ENCODE peak calls at places on chromosomes 5 and 9, in ten cellular contexts. Y is prostate gland, B is OCI-LY7, Q is GM12865, F is foreskin fibroblast, O is right lobe of liver, D is hepatocyte, L is fibroblast of pulmonary artery, U is upper lobe of right lung, V is HL-60. E is an unnamed sample.

GRCh38 chr5:75660678-75661465 is 49.6 kb downstream of the ANKDD1B start:
- DNase-seq in Y (no peak), B (no peak), Q (peak), F (no peak), O (no peak), D (no peak), L (no peak), U (no peak), V (no peak), E (no peak)

GRCh38 chr9:24436761-24437160 is 108.9 kb downstream of the IZUMO3 start:
- DNase-seq in Y (no peak), B (no peak), Q (no peak), F (no peak), O (no peak), D (no peak), L (no peak), U (no peak), V (no peak), E (no peak)

GRCh38 chr5:126445502-126446174 is 22.4 kb downstream of the GRAMD2B start:
- DNase-seq in Y (no peak), B (no peak), Q (no peak), F (no peak), O (no peak), D (no peak), L (no peak), U (no peak), V (no peak), E (no peak)

GRCh38 chr5:37838152-37838932 is 1.5 kb downstream of the GDNF start:
- DNase-seq in Y (no peak), B (no peak), Q (no peak), F (peak), O (no peak), D (peak), L (peak), U (no peak), V (no peak), E (peak)

GRCh38 chr5:150469718-150470470 is 20.4 kb upstream of the RPS14 start:
- DNase-seq in Y (no peak), B (no peak), Q (no peak), F (peak), O (no peak), D (peak), L (peak), U (no peak), V (no peak), E (peak)

GRCh38 chr5:170353011-170353890 is 35.9 kb downstream of the KCNMB1 start:
- DNase-seq in Y (no peak), B (no peak), Q (no peak), F (peak), O (no peak), D (no peak), L (peak), U (no peak), V (no peak), E (no peak)

GRCh38 chr9:129823163-129823933 is 588 bp downstream of the TOR1A start:
- DNase-seq in Y (no peak), B (peak), Q (peak), F (peak), O (peak), D (peak), L (peak), U (peak), V (no peak), E (peak)

GRCh38 chr5:27571681-27572080 is 533.3 kb upstream of the CDH9 start:
- DNase-seq in Y (no peak), B (no peak), Q (no peak), F (no peak), O (no peak), D (no peak), L (peak), U (no peak), V (no peak), E (peak)

GRCh38 chr9:2181794-2182193 is 166.6 kb downstream of the SMARCA2 start:
- DNase-seq in Y (no peak), B (peak), Q (no peak), F (peak), O (no peak), D (peak), L (peak), U (no peak), V (no peak), E (no peak)

GRCh38 chr5:56450766-56451165 is 217.6 kb upstream of the ANKRD55 start:
- DNase-seq in Y (peak), B (no peak), Q (no peak), F (no peak), O (no peak), D (no peak), L (no peak), U (no peak), V (no peak), E (no peak)

GRCh38 chr9:121840838-121841760 is 189.7 kb downstream of the DAB2IP start:
- DNase-seq in Y (no peak), B (peak), Q (peak), F (no peak), O (no peak), D (no peak), L (no peak), U (peak), V (peak), E (no peak)

GRCh38 chr5:123997354-123998215 is 485.6 kb downstream of the CSNK1G3 start:
- DNase-seq in Y (no peak), B (no peak), Q (no peak), F (peak), O (no peak), D (peak), L (peak), U (no peak), V (no peak), E (peak)

GRCh38 chr9:124766815-124767554 is 4.1 kb downstream of the NR6A1 start:
- DNase-seq in Y (no peak), B (peak), Q (peak), F (no peak), O (no peak), D (no peak), L (no peak), U (no peak), V (no peak), E (no peak)

GRCh38 chr9:90007516-90008430 is 403.0 kb downstream of the GADD45G start:
- DNase-seq in Y (no peak), B (no peak), Q (peak), F (peak), O (no peak), D (peak), L (peak), U (no peak), V (no peak), E (peak)

GRCh38 chr9:82682431-82682830 is 380.5 kb downstream of the RASEF start:
- DNase-seq in Y (no peak), B (no peak), Q (no peak), F (no peak), O (no peak), D (no peak), L (no peak), U (no peak), V (no peak), E (no peak)

GRCh38 chr5:119322312-119322947 is 33.4 kb upstream of the TNFAIP8 start:
- DNase-seq in Y (no peak), B (no peak), Q (no peak), F (no peak), O (no peak), D (no peak), L (no peak), U (no peak), V (no peak), E (no peak)

GRCh38 chr9:79195904-79196303 is 375.9 kb upstream of the TLE4 start:
- DNase-seq in Y (no peak), B (no peak), Q (no peak), F (peak), O (no peak), D (no peak), L (peak), U (no peak), V (no peak), E (peak)

GRCh38 chr5:25435882-25436281 is 791.1 kb upstream of the CDH10 start:
- DNase-seq in Y (no peak), B (no peak), Q (no peak), F (no peak), O (no peak), D (no peak), L (no peak), U (no peak), V (no peak), E (no peak)

GRCh38 chr5:176577312-176578176 is 28.4 kb downstream of the CDHR2 start:
- DNase-seq in Y (no peak), B (no peak), Q (no peak), F (no peak), O (no peak), D (no peak), L (no peak), U (no peak), V (no peak), E (no peak)

GRCh38 chr5:33231214-33231710 is 209.5 kb upstream of the TARS1 start:
- DNase-seq in Y (no peak), B (no peak), Q (no peak), F (peak), O (no peak), D (no peak), L (peak), U (no peak), V (no peak), E (peak)

GRCh38 chr5:142860291-142860690 is 90.1 kb downstream of the ARHGAP26 start:
- DNase-seq in Y (no peak), B (no peak), Q (no peak), F (no peak), O (no peak), D (no peak), L (no peak), U (no peak), V (no peak), E (no peak)

GRCh38 chr9:134777153-134777552 is 103.5 kb upstream of the FCN2 start:
- DNase-seq in Y (no peak), B (no peak), Q (no peak), F (no peak), O (no peak), D (no peak), L (no peak), U (no peak), V (no peak), E (no peak)

GRCh38 chr9:93132946-93133640 is 958 bp downstream of the NINJ1 start:
- DNase-seq in Y (peak), B (no peak), Q (no peak), F (peak), O (peak), D (peak), L (no peak), U (no peak), V (no peak), E (no peak)

GRCh38 chr5:126002222-126002897 is 420.8 kb upstream of the GRAMD2B start:
- DNase-seq in Y (peak), B (no peak), Q (no peak), F (peak), O (peak), D (no peak), L (peak), U (no peak), V (no peak), E (peak)

GRCh38 chr5:153613143-153613542 is 122.7 kb downstream of the GRIA1 start:
- DNase-seq in Y (no peak), B (no peak), Q (no peak), F (peak), O (no peak), D (no peak), L (peak), U (no peak), V (no peak), E (peak)

GRCh38 chr9:35179347-35180271 is 17.8 kb downstream of the UNC13B start:
- DNase-seq in Y (no peak), B (no peak), Q (no peak), F (no peak), O (no peak), D (no peak), L (no peak), U (no peak), V (no peak), E (peak)

GRCh38 chr5:115033861-115034260 is 135.8 kb downstream of the TRIM36 start:
- DNase-seq in Y (no peak), B (no peak), Q (peak), F (peak), O (no peak), D (peak), L (no peak), U (no peak), V (no peak), E (no peak)

GRCh38 chr5:178839319-178839704 is 20.4 kb upstream of the ZNF354B start:
- DNase-seq in Y (peak), B (peak), Q (no peak), F (no peak), O (peak), D (peak), L (peak), U (peak), V (no peak), E (no peak)

GRCh38 chr5:82356808-82357671 is 78.9 kb upstream of the RPS23 start:
- DNase-seq in Y (peak), B (no peak), Q (peak), F (peak), O (peak), D (peak), L (peak), U (peak), V (peak), E (peak)

GRCh38 chr9:134466869-134467616 is 140.8 kb downstream of the RXRA start:
- DNase-seq in Y (no peak), B (no peak), Q (no peak), F (no peak), O (no peak), D (no peak), L (no peak), U (no peak), V (no peak), E (no peak)

GRCh38 chr5:139051392-139051791 is 146.8 kb downstream of the SIL1 start:
- DNase-seq in Y (no peak), B (no peak), Q (no peak), F (no peak), O (no peak), D (no peak), L (no peak), U (no peak), V (no peak), E (peak)

GRCh38 chr5:159156426-159156835 is 52.9 kb downstream of the RNF145 start:
- DNase-seq in Y (no peak), B (peak), Q (no peak), F (no peak), O (no peak), D (no peak), L (no peak), U (no peak), V (no peak), E (no peak)

GRCh38 chr9:125604189-125604588 is 102.8 kb downstream of the MAPKAP1 start:
- DNase-seq in Y (no peak), B (no peak), Q (no peak), F (no peak), O (no peak), D (no peak), L (no peak), U (no peak), V (no peak), E (no peak)

GRCh38 chr5:82057051-82057450 is 85.2 kb downstream of the ATG10 start:
- DNase-seq in Y (no peak), B (no peak), Q (no peak), F (no peak), O (no peak), D (no peak), L (no peak), U (no peak), V (no peak), E (no peak)

GRCh38 chr9:85401998-85402397 is 339.8 kb downstream of the AGTPBP1 start:
- DNase-seq in Y (peak), B (no peak), Q (no peak), F (peak), O (no peak), D (no peak), L (no peak), U (no peak), V (no peak), E (no peak)

GRCh38 chr5:80931423-80931822 is 28.7 kb upstream of the RASGRF2 start:
- DNase-seq in Y (no peak), B (no peak), Q (no peak), F (no peak), O (no peak), D (no peak), L (no peak), U (no peak), V (no peak), E (no peak)

GRCh38 chr9:32525506-32525905 is 490 bp downstream of the RIGI start:
- DNase-seq in Y (peak), B (no peak), Q (peak), F (peak), O (no peak), D (peak), L (peak), U (no peak), V (no peak), E (peak)

GRCh38 chr9:127690735-127691134 is 16.1 kb upstream of the CFAP157 start:
- DNase-seq in Y (no peak), B (no peak), Q (no peak), F (no peak), O (no peak), D (no peak), L (no peak), U (no peak), V (no peak), E (no peak)

GRCh38 chr5:68028131-68028727 is 187.3 kb upstream of the PIK3R1 start:
- DNase-seq in Y (no peak), B (no peak), Q (no peak), F (peak), O (no peak), D (no peak), L (no peak), U (no peak), V (no peak), E (peak)

GRCh38 chr5:61089351-61089750 is 72.9 kb downstream of the SMIM15 start:
- DNase-seq in Y (no peak), B (no peak), Q (no peak), F (no peak), O (no peak), D (no peak), L (peak), U (no peak), V (no peak), E (no peak)

GRCh38 chr9:78023003-78023741 is 8.4 kb downstream of the GNAQ start:
- DNase-seq in Y (no peak), B (no peak), Q (no peak), F (peak), O (no peak), D (peak), L (peak), U (no peak), V (peak), E (peak)
- H3K4me3 ChIP-seq in Y (no peak), B (no peak), Q (no peak), F (no peak), O (no peak), D (no peak), L (peak), U (peak), V (no peak), E (peak)

GRCh38 chr5:140926211-140926902 is at the start of gene PCDHAC1:
- DNase-seq in Y (peak), B (no peak), Q (no peak), F (peak), O (peak), D (peak), L (peak), U (peak), V (no peak), E (peak)
- TF ChIP-seq CTCF in Y (peak), B (no peak), Q (no peak), F (peak), O (peak), D (peak), L (peak), U (peak), V (no peak), E (peak)

GRCh38 chr5:99061299-99061698 is 132.5 kb upstream of the CHD1 start:
- DNase-seq in Y (no peak), B (no peak), Q (no peak), F (no peak), O (no peak), D (no peak), L (no peak), U (no peak), V (no peak), E (no peak)
- H3K4me3 ChIP-seq in Y (no peak), B (no peak), Q (no peak), F (peak), O (no peak), D (no peak), L (no peak), U (no peak), V (no peak), E (no peak)

GRCh38 chr9:111613436-111614040 is 14.1 kb upstream of the PTGR1 start:
- DNase-seq in Y (no peak), B (no peak), Q (no peak), F (no peak), O (peak), D (no peak), L (no peak), U (no peak), V (no peak), E (no peak)
- TF ChIP-seq CTCF in Y (no peak), B (no peak), Q (no peak), F (no peak), O (peak), D (no peak), L (no peak), U (no peak), V (no peak), E (no peak)

DNA sequence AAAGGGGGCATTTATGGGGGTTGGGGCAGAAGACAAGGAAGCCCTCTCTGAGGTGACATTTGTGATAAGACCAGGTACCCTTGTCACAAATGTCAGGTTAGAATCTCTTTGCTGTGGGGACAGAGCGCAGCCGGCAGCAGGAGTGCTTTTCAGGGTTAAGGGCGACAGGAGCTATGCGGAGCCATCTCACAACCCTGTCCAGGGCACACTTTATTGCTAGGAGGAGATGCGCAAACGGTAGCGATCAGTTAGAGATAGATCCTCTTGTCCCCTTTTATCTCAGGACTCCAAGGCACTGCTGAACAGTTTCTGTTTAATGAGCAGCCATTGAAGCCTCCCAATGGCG is 438 bp upstream of the LAMC3 start:
- DNase-seq in Y (no peak), B (no peak), Q (no peak), F (no peak), O (no peak), D (no peak), L (no peak), U (no peak), V (no peak), E (no peak)
- H3K4me3 ChIP-seq in Y (no peak), B (no peak), Q (no peak), F (peak), O (no peak), D (no peak), L (no peak), U (no peak), V (no peak), E (peak)

GRCh38 chr5:96590796-96591195 is 71.4 kb upstream of the CAST start:
- DNase-seq in Y (no peak), B (no peak), Q (no peak), F (peak), O (no peak), D (no peak), L (no peak), U (no peak), V (no peak), E (no peak)
- TF ChIP-seq CTCF in Y (no peak), B (no peak), Q (no peak), F (no peak), O (no peak), D (no peak), L (no peak), U (no peak), V (no peak), E (no peak)

GRCh38 chr5:163436515-163436914 is 880 bp upstream of the CCNG1 start:
- DNase-seq in Y (no peak), B (no peak), Q (no peak), F (no peak), O (no peak), D (no peak), L (no peak), U (no peak), V (no peak), E (no peak)
- H3K4me3 ChIP-seq in Y (no peak), B (peak), Q (peak), F (no peak), O (peak), D (no peak), L (peak), U (peak), V (peak), E (no peak)

E was measured in fibroblast of the aortic adventitia.